ENCODE peak calls at places on chromosomes 5 and 9, in eight cellular contexts. H, T, Y, A, V, B, P and Q are unnamed samples.

GRCh38 chr5:133041910-133042309 is 9.9 kb upstream of the HSPA4 start:
- DNase-seq in V (no peak), P (no peak), T (peak), B (peak), H (no peak), A (no peak), Y (no peak), Q (no peak)

GRCh38 chr5:157245477-157245876 is 20.4 kb upstream of the CYFIP2 start:
- DNase-seq in A (no peak), B (peak), V (no peak), Y (no peak), P (no peak), T (no peak), H (no peak), Q (peak)

GRCh38 chr5:14929293-14930065 is 57.9 kb upstream of the ANKH start:
- DNase-seq in Y (no peak), H (no peak), P (no peak), A (no peak), V (no peak), T (no peak), B (peak), Q (no peak)

GRCh38 chr9:98783518-98784226 is 12.7 kb downstream of the ANKS6 start:
- DNase-seq in V (no peak), Y (peak), H (no peak), A (no peak), B (peak), P (no peak), T (no peak), Q (no peak)

GRCh38 chr5:79408028-79408427 is 105.9 kb downstream of the HOMER1 start:
- DNase-seq in P (no peak), H (no peak), T (no peak), A (no peak), Y (no peak), V (no peak), B (no peak), Q (no peak)

GRCh38 chr5:31854625-31855526 is 215.9 kb downstream of the PDZD2 start:
- DNase-seq in A (peak), H (no peak), V (no peak), P (peak), T (no peak), B (peak), Y (peak), Q (peak)

GRCh38 chr5:115543365-115543700 is 1.2 kb downstream of the FEM1C start:
- DNase-seq in T (no peak), B (no peak), P (no peak), Y (no peak), A (no peak), H (no peak), V (peak), Q (peak)

GRCh38 chr5:137997726-137998213 is 35.1 kb downstream of the FAM13B start:
- DNase-seq in H (no peak), V (no peak), P (no peak), B (no peak), A (no peak), T (peak), Y (no peak), Q (no peak)

GRCh38 chr5:75510836-75511434 is 494 bp downstream of the CERT1 start:
- DNase-seq in T (peak), A (peak), P (peak), Y (no peak), V (peak), H (no peak), B (no peak), Q (peak)

GRCh38 chr5:76252437-76252836 is 150.6 kb upstream of the IQGAP2 start:
- DNase-seq in V (no peak), P (no peak), H (no peak), B (no peak), T (no peak), A (no peak), Y (no peak), Q (no peak)

GRCh38 chr9:19925674-19926503 is 137.1 kb upstream of the SLC24A2 start:
- DNase-seq in P (peak), H (peak), B (peak), V (peak), A (peak), T (peak), Y (peak), Q (peak)
- H3K4me3 ChIP-seq in P (peak), H (no peak), B (peak), V (peak), A (peak), T (peak), Y (peak), Q (peak)

GRCh38 chr9:110936252-110936651 is 102.0 kb downstream of the LPAR1 start:
- DNase-seq in B (no peak), T (no peak), H (no peak), P (no peak), V (no peak), A (no peak), Y (no peak), Q (no peak)

GRCh38 chr9:110939053-110939452 is 99.2 kb downstream of the LPAR1 start:
- DNase-seq in P (no peak), Y (no peak), V (no peak), T (no peak), A (no peak), B (no peak), H (no peak), Q (no peak)

GRCh38 chr9:110935829-110936228 is 102.4 kb downstream of the LPAR1 start:
- DNase-seq in T (no peak), B (no peak), H (no peak), P (no peak), V (no peak), A (no peak), Y (no peak), Q (no peak)

GRCh38 chr9:110939573-110939972 is 98.7 kb downstream of the LPAR1 start:
- DNase-seq in T (no peak), A (no peak), V (no peak), Y (no peak), H (no peak), P (no peak), B (no peak), Q (no peak)

GRCh38 chr9:110936719-110937452 is 101.4 kb downstream of the LPAR1 start:
- DNase-seq in A (no peak), B (peak), H (no peak), V (no peak), T (peak), Y (no peak), P (no peak), Q (no peak)
- H3K27ac ChIP-seq in A (peak), B (no peak), H (no peak), V (no peak), T (peak), Y (no peak), P (no peak), Q (no peak)

GRCh38 chr9:20625003-20625349 is 2.7 kb upstream of the MLLT3 start:
- DNase-seq in V (no peak), T (no peak), B (no peak), Y (no peak), P (no peak), A (no peak), H (no peak), Q (no peak)
- H3K4me3 ChIP-seq in V (peak), T (no peak), B (peak), Y (no peak), P (peak), A (peak), H (no peak), Q (no peak)

DNA sequence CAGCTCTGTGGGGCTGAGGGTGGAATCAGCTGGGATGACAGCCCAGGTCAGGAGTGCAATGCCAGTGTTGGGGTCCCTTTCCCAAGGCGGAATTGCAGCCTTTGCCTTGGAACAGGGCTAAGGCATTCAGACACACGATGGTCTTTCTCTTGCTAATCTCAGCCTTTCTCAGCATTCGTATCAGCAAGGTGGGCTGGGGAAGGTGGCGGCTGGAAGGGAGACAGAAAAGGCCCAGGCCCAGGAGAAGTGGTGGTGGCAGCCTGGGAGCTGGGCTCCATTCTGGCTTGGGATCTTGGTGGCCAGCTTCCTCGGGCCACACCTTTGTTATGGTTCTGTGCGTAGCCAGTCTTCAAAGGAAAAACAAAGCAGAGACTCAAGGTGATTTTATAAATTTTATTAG is 1.1 kb upstream of the ARHGEF28 start:
- DNase-seq in B (no peak), P (no peak), V (no peak), Y (no peak), H (no peak), T (no peak), A (no peak), Q (no peak)
- H3K27ac ChIP-seq in B (no peak), P (peak), V (no peak), Y (no peak), H (no peak), T (no peak), A (peak), Q (no peak)